ENCODE peak calls at places on chromosomes 2 and 18, in four cellular contexts. One of them, this sample, is unnamed. For H3K4me1, the result is how much of the 10 kb centered on the place peaks cover.

GRCh38 chr2:10289891-10290290 is 12.8 kb upstream of the HPCAL1 start:
- DNase-seq in left ventricle myocardium inferior: no peak
- DNase-seq in uterus: no peak
- DNase-seq in HCT116: peak
- DNase-seq in this sample: peak

GRCh38 chr18:33717339-33717738 is 139.3 kb downstream of the ASXL3 start:
- DNase-seq in uterus: no peak
- DNase-seq in HCT116: no peak
- DNase-seq in left ventricle myocardium inferior: no peak
- DNase-seq in this sample: no peak

GRCh38 chr2:181123798-181124217 is 143.4 kb downstream of the UBE2E3 start:
- DNase-seq in uterus: no peak
- DNase-seq in HCT116: no peak
- DNase-seq in left ventricle myocardium inferior: no peak
- DNase-seq in this sample: no peak

GRCh38 chr18:75043478-75043877 is 165.5 kb downstream of the PTGR3 start:
- DNase-seq in HCT116: no peak
- DNase-seq in left ventricle myocardium inferior: no peak
- DNase-seq in uterus: no peak
- DNase-seq in this sample: no peak

GRCh38 chr2:229748950-229749349 is 34.6 kb upstream of the DNER start:
- DNase-seq in uterus: no peak
- DNase-seq in left ventricle myocardium inferior: no peak
- DNase-seq in HCT116: no peak
- DNase-seq in this sample: no peak

GRCh38 chr2:109370399-109370990 is 241.5 kb downstream of the SH3RF3 start:
- DNase-seq in uterus: peak
- DNase-seq in left ventricle myocardium inferior: no peak
- DNase-seq in HCT116: no peak
- DNase-seq in this sample: no peak

GRCh38 chr2:65818873-65819451 is 386.6 kb upstream of the SPRED2 start:
- DNase-seq in HCT116: no peak
- DNase-seq in left ventricle myocardium inferior: no peak
- DNase-seq in uterus: no peak
- DNase-seq in this sample: no peak

GRCh38 chr2:70357076-70358071 is 55.5 kb upstream of the FAM136A start:
- DNase-seq in uterus: no peak
- DNase-seq in left ventricle myocardium inferior: no peak
- DNase-seq in HCT116: no peak
- DNase-seq in this sample: no peak

GRCh38 chr2:188245230-188245629 is 46.4 kb upstream of the GULP1 start:
- DNase-seq in left ventricle myocardium inferior: no peak
- DNase-seq in uterus: no peak
- DNase-seq in HCT116: no peak
- DNase-seq in this sample: no peak

GRCh38 chr2:138121769-138122661 is 157.7 kb downstream of the HNMT start:
- DNase-seq in HCT116: no peak
- DNase-seq in uterus: no peak
- DNase-seq in left ventricle myocardium inferior: no peak
- DNase-seq in this sample: no peak

GRCh38 chr2:62038980-62039771 is 133.7 kb downstream of the COMMD1 start:
- DNase-seq in left ventricle myocardium inferior: no peak
- DNase-seq in HCT116: no peak
- DNase-seq in uterus: no peak
- DNase-seq in this sample: peak

GRCh38 chr2:106106627-106107508 is 87.2 kb downstream of the UXS1 start:
- DNase-seq in uterus: no peak
- DNase-seq in HCT116: no peak
- DNase-seq in left ventricle myocardium inferior: no peak
- DNase-seq in this sample: no peak

GRCh38 chr2:207635468-207636200 is 10.4 kb upstream of the METTL21A start:
- DNase-seq in HCT116: no peak
- DNase-seq in uterus: no peak
- DNase-seq in left ventricle myocardium inferior: no peak
- DNase-seq in this sample: peak

GRCh38 chr18:77047803-77048419 is 84.7 kb downstream of the MBP start:
- DNase-seq in uterus: no peak
- DNase-seq in HCT116: no peak
- DNase-seq in left ventricle myocardium inferior: no peak
- DNase-seq in this sample: no peak

GRCh38 chr18:12308386-12309100 is 502 bp downstream of the TUBB6 start:
- DNase-seq in HCT116: no peak
- DNase-seq in left ventricle myocardium inferior: peak
- DNase-seq in uterus: peak
- DNase-seq in this sample: no peak

GRCh38 chr18:8857806-8858205 is 152.4 kb downstream of the MTCL1 start:
- DNase-seq in uterus: no peak
- DNase-seq in HCT116: no peak
- DNase-seq in left ventricle myocardium inferior: no peak
- DNase-seq in this sample: no peak

GRCh38 chr18:24544141-24544498 is 83.7 kb downstream of the HRH4 start:
- DNase-seq in uterus: no peak
- DNase-seq in left ventricle myocardium inferior: no peak
- DNase-seq in HCT116: peak
- DNase-seq in this sample: no peak

GRCh38 chr2:108858894-108859293 is 72.3 kb downstream of the CCDC138 start:
- DNase-seq in left ventricle myocardium inferior: no peak
- DNase-seq in HCT116: no peak
- DNase-seq in uterus: no peak
- DNase-seq in this sample: no peak

GRCh38 chr2:191265311-191266170 is 20.3 kb downstream of the MYO1B start:
- DNase-seq in left ventricle myocardium inferior: peak
- DNase-seq in HCT116: no peak
- DNase-seq in uterus: peak
- DNase-seq in this sample: no peak

GRCh38 chr2:191635333-191636234 is 42.4 kb upstream of the NABP1 start:
- DNase-seq in HCT116: peak
- DNase-seq in uterus: no peak
- DNase-seq in left ventricle myocardium inferior: no peak
- DNase-seq in this sample: no peak

GRCh38 chr2:70944291-70944690 is 8.6 kb downstream of the ATP6V1B1 start:
- DNase-seq in HCT116: no peak
- DNase-seq in uterus: no peak
- DNase-seq in left ventricle myocardium inferior: no peak
- DNase-seq in this sample: no peak

GRCh38 chr2:163736433-163737168 is 793 bp upstream of the FIGN start:
- DNase-seq in left ventricle myocardium inferior: peak
- DNase-seq in uterus: peak
- DNase-seq in HCT116: no peak
- DNase-seq in this sample: no peak

GRCh38 chr18:31678425-31678824 is 6.0 kb downstream of the B4GALT6 start:
- DNase-seq in uterus: no peak
- DNase-seq in left ventricle myocardium inferior: no peak
- DNase-seq in HCT116: no peak
- DNase-seq in this sample: no peak
- H3K4me1 ChIP-seq in uterus: under half
- H3K4me1 ChIP-seq in left ventricle myocardium inferior: under half
- H3K4me1 ChIP-seq in HCT116: under half
- H3K4me1 ChIP-seq in this sample: under half

DNA sequence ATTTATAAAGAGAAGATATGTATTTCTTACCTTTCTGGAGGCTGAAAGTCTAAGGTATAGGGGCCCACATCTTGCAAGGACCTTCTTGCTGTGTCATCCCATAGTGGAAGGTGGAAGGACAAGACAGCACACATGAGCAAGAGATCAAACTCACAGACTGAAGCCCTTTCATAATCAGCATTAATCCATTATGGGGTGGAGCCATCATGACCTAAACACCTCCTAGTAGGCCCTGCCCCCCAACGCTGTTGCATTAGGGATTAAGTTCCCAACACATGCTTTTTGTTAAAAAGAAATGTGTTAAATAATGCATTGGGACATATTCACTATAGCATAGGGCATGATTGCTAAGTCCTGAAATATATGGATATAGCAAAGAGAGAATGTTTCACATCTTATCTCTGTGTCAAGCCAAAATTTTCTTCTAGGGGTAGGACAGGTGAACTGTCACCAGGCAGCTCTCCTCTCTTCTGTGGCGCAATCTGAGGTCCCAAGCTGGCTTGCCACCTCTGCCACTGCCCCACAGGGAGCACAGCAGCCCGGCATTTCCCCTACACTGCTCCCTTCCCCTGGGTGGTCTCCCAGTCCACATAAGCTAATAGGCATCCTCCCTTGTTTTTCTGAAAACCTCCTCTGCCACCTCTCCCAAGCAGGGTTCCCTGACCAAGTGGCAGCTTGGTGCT is 8.3 kb upstream of the CTIF start:
- DNase-seq in uterus: no peak
- DNase-seq in left ventricle myocardium inferior: no peak
- DNase-seq in HCT116: no peak
- DNase-seq in this sample: no peak
- H3K4me1 ChIP-seq in uterus: under half
- H3K4me1 ChIP-seq in left ventricle myocardium inferior: under half
- H3K4me1 ChIP-seq in HCT116: under half
- H3K4me1 ChIP-seq in this sample: under half

DNA sequence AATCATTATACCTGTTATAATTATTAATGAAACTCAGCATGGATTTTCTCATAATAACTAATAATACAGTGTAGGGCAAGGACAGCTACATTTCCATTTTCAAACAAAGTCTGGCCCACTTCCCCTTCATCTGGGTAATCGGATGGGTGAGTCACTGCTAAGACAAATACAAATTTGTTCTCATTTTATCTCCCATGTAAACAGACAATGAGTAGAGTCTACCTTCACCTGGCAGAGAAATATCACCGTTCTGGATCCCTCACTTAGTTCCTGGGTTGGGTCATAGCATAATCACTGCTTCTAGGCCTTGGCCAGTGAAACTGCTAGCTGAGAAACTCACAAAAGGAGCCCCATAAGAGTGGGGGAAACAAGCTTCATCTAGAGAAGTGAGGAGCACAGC is 9.2 kb downstream of the CNTNAP5 start:
- DNase-seq in HCT116: no peak
- DNase-seq in uterus: no peak
- DNase-seq in left ventricle myocardium inferior: no peak
- DNase-seq in this sample: no peak
- H3K4me1 ChIP-seq in HCT116: under half
- H3K4me1 ChIP-seq in uterus: under half
- H3K4me1 ChIP-seq in left ventricle myocardium inferior: under half
- H3K4me1 ChIP-seq in this sample: under half

GRCh38 chr2:160373263-160374019 is 120.2 kb downstream of the RBMS1 start:
- DNase-seq in left ventricle myocardium inferior: no peak
- DNase-seq in HCT116: no peak
- DNase-seq in uterus: no peak
- DNase-seq in this sample: no peak

GRCh38 chr2:160375037-160375436 is 118.6 kb downstream of the RBMS1 start:
- DNase-seq in HCT116: no peak
- DNase-seq in left ventricle myocardium inferior: no peak
- DNase-seq in uterus: no peak
- DNase-seq in this sample: no peak

GRCh38 chr2:160372010-160372356 is 121.6 kb downstream of the RBMS1 start:
- DNase-seq in left ventricle myocardium inferior: no peak
- DNase-seq in HCT116: no peak
- DNase-seq in uterus: no peak
- DNase-seq in this sample: no peak

GRCh38 chr2:160371251-160372009 is 122.2 kb downstream of the RBMS1 start:
- DNase-seq in left ventricle myocardium inferior: peak
- DNase-seq in HCT116: no peak
- DNase-seq in uterus: no peak
- DNase-seq in this sample: no peak

GRCh38 chr2:160372585-160372984 is 121.0 kb downstream of the RBMS1 start:
- DNase-seq in left ventricle myocardium inferior: no peak
- DNase-seq in HCT116: no peak
- DNase-seq in uterus: no peak
- DNase-seq in this sample: no peak
- H3K4me1 ChIP-seq in left ventricle myocardium inferior: half or more
- H3K4me1 ChIP-seq in HCT116: under half
- H3K4me1 ChIP-seq in uterus: half or more
- H3K4me1 ChIP-seq in this sample: half or more

DNA sequence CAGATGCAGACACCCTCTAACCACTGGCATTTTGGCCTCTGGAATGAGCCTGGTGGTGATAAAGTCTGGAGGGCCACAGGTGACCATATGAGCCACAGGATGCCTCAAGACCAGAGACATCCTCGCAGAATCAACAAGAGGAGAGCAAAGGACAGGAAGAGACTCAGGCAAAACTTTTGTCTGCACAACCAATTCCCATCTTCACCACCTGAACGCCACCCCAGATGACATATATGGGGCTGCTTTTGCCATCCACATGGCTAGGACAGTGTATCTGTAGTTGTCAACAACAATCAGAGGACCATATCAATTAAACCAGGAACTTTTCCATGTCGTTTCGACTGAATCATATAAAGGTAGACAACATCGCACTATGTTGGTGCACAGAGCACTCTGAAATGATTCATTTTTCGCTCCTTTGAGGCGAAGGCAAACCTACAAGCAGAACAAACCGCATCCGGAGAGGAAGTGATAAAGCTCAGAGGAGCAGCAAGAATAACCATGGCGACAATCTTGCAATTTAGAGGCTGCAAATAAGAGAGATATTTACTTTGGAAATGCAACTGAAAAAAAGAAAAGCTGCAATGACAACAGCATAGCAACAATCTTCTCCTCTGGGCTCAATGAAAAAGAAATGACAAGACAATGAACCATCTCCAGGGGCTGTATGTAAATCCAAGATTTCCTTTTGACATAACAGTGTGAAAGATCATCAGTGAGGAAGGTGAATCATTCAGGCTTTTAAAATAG is 204.5 kb downstream of the ARL4C start:
- DNase-seq in uterus: no peak
- DNase-seq in HCT116: no peak
- DNase-seq in left ventricle myocardium inferior: no peak
- DNase-seq in this sample: no peak
- H3K4me1 ChIP-seq in uterus: under half
- H3K4me1 ChIP-seq in HCT116: under half
- H3K4me1 ChIP-seq in left ventricle myocardium inferior: under half
- H3K4me1 ChIP-seq in this sample: under half

GRCh38 chr2:43418673-43419072 is 177.2 kb downstream of the THADA start:
- DNase-seq in uterus: no peak
- DNase-seq in HCT116: no peak
- DNase-seq in left ventricle myocardium inferior: no peak
- DNase-seq in this sample: no peak

GRCh38 chr2:43419886-43420285 is 176.0 kb downstream of the THADA start:
- DNase-seq in HCT116: no peak
- DNase-seq in left ventricle myocardium inferior: no peak
- DNase-seq in uterus: no peak
- DNase-seq in this sample: no peak

GRCh38 chr2:43420310-43420903 is 175.4 kb downstream of the THADA start:
- DNase-seq in left ventricle myocardium inferior: no peak
- DNase-seq in uterus: no peak
- DNase-seq in HCT116: no peak
- DNase-seq in this sample: peak

GRCh38 chr2:43423941-43424261 is 171.9 kb downstream of the THADA start:
- DNase-seq in uterus: no peak
- DNase-seq in HCT116: no peak
- DNase-seq in left ventricle myocardium inferior: no peak
- DNase-seq in this sample: no peak

GRCh38 chr2:43421194-43421593 is 174.6 kb downstream of the THADA start:
- DNase-seq in left ventricle myocardium inferior: no peak
- DNase-seq in HCT116: no peak
- DNase-seq in uterus: no peak
- DNase-seq in this sample: no peak
- H3K4me1 ChIP-seq in left ventricle myocardium inferior: under half
- H3K4me1 ChIP-seq in HCT116: half or more
- H3K4me1 ChIP-seq in uterus: under half
- H3K4me1 ChIP-seq in this sample: under half